ENCODE peak calls at places on chromosome 1, in five cellular contexts. X is OCI-LY7, A is lower leg skin, M is right lobe of liver, W is stomach. K is an unnamed sample.

GRCh38 chr1:47230692-47231313 is 1.2 kb downstream of the TAL1 start:
- DNase-seq in X (no peak), A (no peak), M (no peak), W (no peak), K (no peak)

GRCh38 chr1:67838180-67838912 is 5.1 kb upstream of the GNG12 start:
- DNase-seq in X (no peak), A (no peak), M (no peak), W (no peak), K (no peak)

GRCh38 chr1:50977575-50978143 is 7.6 kb downstream of the CDKN2C start:
- DNase-seq in X (peak; percentile 64), A (no peak), M (peak; percentile 74), W (peak; percentile 57), K (peak; percentile 76)

GRCh38 chr1:24861821-24862727 is 68.0 kb downstream of the RUNX3 start:
- DNase-seq in X (peak; percentile 23), A (no peak), M (no peak), W (peak; percentile 26), K (peak; percentile 69)

GRCh38 chr1:112798293-112798692 is 83.2 kb upstream of the PPM1J start:
- DNase-seq in X (no peak), A (no peak), M (no peak), W (no peak), K (no peak)

GRCh38 chr1:94757931-94758330 is 62.2 kb upstream of the SLC44A3 start:
- DNase-seq in X (no peak), A (no peak), M (no peak), W (no peak), K (no peak)

GRCh38 chr1:248884632-248885295 is 21.3 kb upstream of the PGBD2 start:
- DNase-seq in X (peak; percentile 53), A (no peak), M (no peak), W (no peak), K (no peak)

GRCh38 chr1:172647987-172648386 is 10.9 kb upstream of the FASLG start:
- DNase-seq in X (no peak), A (no peak), M (no peak), W (no peak), K (no peak)

GRCh38 chr1:21149862-21150432 is 26.8 kb downstream of the EIF4G3 start:
- DNase-seq in X (no peak), A (no peak), M (no peak), W (no peak), K (no peak)

GRCh38 chr1:203673550-203674411 is 47.1 kb downstream of the ATP2B4 start:
- DNase-seq in X (peak; percentile 71), A (peak; percentile 41), M (no peak), W (peak; percentile 38), K (no peak)

GRCh38 chr1:51253691-51254090 is 17.6 kb downstream of the RNF11 start:
- DNase-seq in X (no peak), A (no peak), M (no peak), W (no peak), K (no peak)

GRCh38 chr1:31658721-31659120 is 14.0 kb upstream of the PEF1 start:
- DNase-seq in X (no peak), A (no peak), M (no peak), W (no peak), K (no peak)

GRCh38 chr1:90850925-90851710 is 134.0 kb upstream of the BARHL2 start:
- DNase-seq in X (peak; percentile 44), A (peak; percentile 41), M (peak; percentile 88), W (peak; percentile 82), K (peak; percentile 86)

GRCh38 chr1:156807627-156808026 is 9.0 kb downstream of the SH2D2A start:
- DNase-seq in X (no peak), A (no peak), M (no peak), W (no peak), K (no peak)

GRCh38 chr1:193229136-193229535 is 42.7 kb upstream of the B3GALT2 start:
- DNase-seq in X (no peak), A (no peak), M (no peak), W (no peak), K (no peak)

GRCh38 chr1:63198921-63199530 is 123.3 kb upstream of the FOXD3 start:
- DNase-seq in X (no peak), A (no peak), M (no peak), W (no peak), K (no peak)

GRCh38 chr1:28507247-28507645 is 1.4 kb downstream of the RCC1 start:
- DNase-seq in X (peak; percentile 41), A (no peak), M (no peak), W (no peak), K (no peak)

GRCh38 chr1:201511925-201512539 is 5.1 kb upstream of the CSRP1 start:
- DNase-seq in X (peak; percentile 62), A (no peak), M (peak; percentile 77), W (peak; percentile 72), K (peak; percentile 83)

GRCh38 chr1:27111771-27112573 is 43.0 kb downstream of the SLC9A1 start:
- DNase-seq in X (peak; percentile 80), A (peak; percentile 84), M (peak; percentile 71), W (peak; percentile 76), K (peak; percentile 93)

GRCh38 chr1:172537366-172537765 is 4.4 kb downstream of the SUCO start:
- DNase-seq in X (no peak), A (no peak), M (no peak), W (no peak), K (no peak)

GRCh38 chr1:12587981-12588620 is 29.9 kb downstream of the DHRS3 start:
- DNase-seq in X (no peak), A (no peak), M (no peak), W (no peak), K (no peak)

GRCh38 chr1:205017036-205017435 is 26.0 kb upstream of the CNTN2 start:
- DNase-seq in X (no peak), A (no peak), M (no peak), W (no peak), K (no peak)

GRCh38 chr1:66336641-66336991 is 197.3 kb upstream of the SGIP1 start:
- DNase-seq in X (no peak), A (no peak), M (no peak), W (no peak), K (no peak)

GRCh38 chr1:168654198-168654910 is 74.7 kb downstream of the DPT start:
- DNase-seq in X (no peak), A (no peak), M (no peak), W (no peak), K (no peak)

GRCh38 chr1:170461762-170462384 is 70.1 kb upstream of the GORAB start:
- DNase-seq in X (no peak), A (no peak), M (no peak), W (no peak), K (no peak)

GRCh38 chr1:54117815-54118563 is 34.8 kb downstream of the CDCP2 start:
- DNase-seq in X (no peak), A (no peak), M (no peak), W (no peak), K (no peak)
- H3K4me3 ChIP-seq in X (no peak overlapping the region), A (no peak overlapping the region), M (no peak overlapping the region), W (no peak overlapping the region), K (no peak overlapping the region)

GRCh38 chr1:234724517-234725176 is 114.7 kb upstream of the IRF2BP2 start:
- DNase-seq in X (no peak), A (no peak), M (peak; percentile 92), W (peak; percentile 82), K (peak; percentile 78)
- H3K4me3 ChIP-seq in X (peak overlapping the region; percentile 27), A (no peak overlapping the region), M (peak overlapping the region; percentile 32), W (peak overlapping the region; percentile 2), K (peak overlapping the region; percentile 34)

GRCh38 chr1:153536618-153537375 is 1.0 kb upstream of the S100A6 start:
- DNase-seq in X (no peak), A (peak; percentile 62), M (peak; percentile 42), W (peak; percentile 44), K (peak; percentile 78)
- H3K4me3 ChIP-seq in X (no peak overlapping the region), A (no peak overlapping the region), M (no peak overlapping the region), W (peak overlapping the region; percentile 76), K (peak overlapping the region; percentile 98)

DNA sequence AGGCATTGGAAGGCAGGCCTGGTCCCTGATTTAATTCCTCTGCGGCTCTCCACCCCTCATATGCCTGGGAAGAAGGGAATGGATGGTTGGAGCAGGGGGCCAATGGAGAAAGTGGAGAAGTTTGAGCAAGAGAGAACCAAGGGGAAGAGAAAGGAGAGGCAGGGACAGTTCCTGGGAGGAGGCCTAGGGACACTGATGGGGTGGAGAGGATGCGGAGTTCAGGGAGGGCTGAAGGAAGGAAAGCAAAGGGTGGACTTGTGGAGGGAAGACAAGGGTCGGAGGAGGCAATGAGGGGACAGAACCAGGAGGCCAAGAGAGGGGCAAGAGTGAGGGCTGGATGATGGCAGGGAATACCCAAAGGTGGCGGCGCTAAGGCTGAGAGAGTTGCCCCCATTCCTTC is 7.1 kb downstream of the ZBTB7B start:
- DNase-seq in X (no peak), A (no peak), M (no peak), W (no peak), K (no peak)
- H3K4me3 ChIP-seq in X (no peak overlapping the region), A (peak overlapping the region; percentile 42), M (no peak overlapping the region), W (no peak overlapping the region), K (peak overlapping the region; percentile 49)

GRCh38 chr1:109984190-109984455 is 442 bp upstream of the AHCYL1 start:
- DNase-seq in X (no peak), A (peak; percentile 55), M (no peak), W (no peak), K (no peak)
- H3K4me3 ChIP-seq in X (peak overlapping the region; percentile 99), A (no peak overlapping the region), M (peak overlapping the region; percentile 77), W (peak overlapping the region; percentile 66), K (peak overlapping the region; percentile 85)

GRCh38 chr1:225445644-225446297 is 17.9 kb upstream of the LBR start:
- DNase-seq in X (no peak), A (no peak), M (peak; percentile 39), W (no peak), K (no peak)

GRCh38 chr1:225440380-225440957 is 12.6 kb upstream of the LBR start:
- DNase-seq in X (no peak), A (no peak), M (no peak), W (no peak), K (no peak)

GRCh38 chr1:225437710-225438437 is 10.0 kb upstream of the LBR start:
- DNase-seq in X (no peak), A (no peak), M (no peak), W (no peak), K (no peak)

GRCh38 chr1:225442156-225442555 is 14.3 kb upstream of the LBR start:
- DNase-seq in X (peak; percentile 61), A (no peak), M (no peak), W (no peak), K (no peak)

DNA sequence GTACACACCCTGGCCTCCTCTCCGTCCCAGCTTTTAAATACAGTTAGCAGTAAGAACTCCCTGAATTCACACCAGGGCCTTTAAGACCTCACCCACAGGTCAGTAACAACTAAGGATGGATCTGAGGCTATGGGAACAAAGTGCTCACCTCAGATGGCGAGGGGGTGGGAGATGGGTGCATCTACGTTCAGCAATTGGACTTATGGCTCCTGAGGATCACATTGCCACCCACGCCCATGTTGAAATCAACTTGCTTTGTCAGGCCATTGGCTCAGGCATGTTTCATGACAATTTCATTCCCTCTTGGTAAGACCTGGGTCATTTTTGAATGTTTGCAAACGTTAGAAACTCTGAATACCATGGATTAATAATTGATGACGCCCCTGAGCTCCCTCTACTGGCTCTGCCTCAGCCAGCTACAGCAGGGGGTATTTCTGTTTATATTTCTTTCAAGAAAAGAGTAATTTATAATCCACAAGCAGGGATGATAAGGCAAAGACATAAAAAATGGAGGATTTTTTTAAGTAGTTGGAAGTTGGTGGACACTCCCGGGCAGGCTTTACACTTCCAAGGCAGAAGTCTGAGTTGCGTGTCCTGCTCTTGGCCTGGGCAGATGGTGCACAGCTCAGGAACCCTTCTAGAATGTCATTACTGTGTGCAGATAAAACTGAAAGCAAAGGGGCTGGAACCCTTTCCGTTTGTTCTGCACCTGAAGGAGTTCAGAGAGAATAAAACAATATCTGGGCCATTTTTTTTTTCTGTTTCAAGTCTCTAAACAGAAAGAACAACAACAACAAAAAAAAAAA is 13.7 kb upstream of the LBR start:
- DNase-seq in X (peak; percentile 68), A (no peak), M (peak; percentile 87), W (no peak), K (no peak)
- H3K4me3 ChIP-seq in X (peak overlapping the region; percentile 26), A (no peak overlapping the region), M (no peak overlapping the region), W (no peak overlapping the region), K (no peak overlapping the region)

K was measured in lower lobe of right lung.